ENCODE peak calls at places on chromosomes 5 and 9, in four cellular contexts. One of them, this sample, is unnamed. For H3K36me3, the result is how much of the 10 kb centered on the place peaks cover.

GRCh38 chr9:126497673-126498255 is 116.0 kb upstream of the LMX1B start:
- DNase-seq in CD4-positive, alpha-beta memory T cell: no peak
- DNase-seq in GM23338: no peak
- DNase-seq in fibroblast of lung: no peak
- DNase-seq in this sample: no peak

GRCh38 chr5:64147849-64148441 is 17.7 kb upstream of the RNF180 start:
- DNase-seq in CD4-positive, alpha-beta memory T cell: no peak
- DNase-seq in GM23338: peak
- DNase-seq in fibroblast of lung: peak
- DNase-seq in this sample: no peak

GRCh38 chr5:92544042-92544441 is 1037.0 kb downstream of the NR2F1-AS1 start:
- DNase-seq in CD4-positive, alpha-beta memory T cell: no peak
- DNase-seq in GM23338: no peak
- DNase-seq in fibroblast of lung: peak
- DNase-seq in this sample: no peak

GRCh38 chr5:92641031-92641962 is 939.7 kb downstream of the NR2F1-AS1 start:
- DNase-seq in CD4-positive, alpha-beta memory T cell: no peak
- DNase-seq in GM23338: no peak
- DNase-seq in fibroblast of lung: peak
- DNase-seq in this sample: no peak

GRCh38 chr5:77029376-77029885 is 773 bp upstream of the AGGF1 start:
- DNase-seq in CD4-positive, alpha-beta memory T cell: no peak
- DNase-seq in GM23338: no peak
- DNase-seq in fibroblast of lung: no peak
- DNase-seq in this sample: no peak

GRCh38 chr9:20066120-20066519 is 277.3 kb upstream of the SLC24A2 start:
- DNase-seq in CD4-positive, alpha-beta memory T cell: no peak
- DNase-seq in GM23338: no peak
- DNase-seq in fibroblast of lung: no peak
- DNase-seq in this sample: no peak

GRCh38 chr5:139481580-139482049 is 943 bp downstream of the STING1 start:
- DNase-seq in CD4-positive, alpha-beta memory T cell: no peak
- DNase-seq in GM23338: peak
- DNase-seq in fibroblast of lung: no peak
- DNase-seq in this sample: no peak

GRCh38 chr9:23611874-23612273 is 214.2 kb downstream of the ELAVL2 start:
- DNase-seq in CD4-positive, alpha-beta memory T cell: no peak
- DNase-seq in GM23338: no peak
- DNase-seq in fibroblast of lung: peak
- DNase-seq in this sample: no peak

GRCh38 chr5:139222346-139222745 is 24.2 kb upstream of the SIL1 start:
- DNase-seq in CD4-positive, alpha-beta memory T cell: no peak
- DNase-seq in GM23338: no peak
- DNase-seq in fibroblast of lung: no peak
- DNase-seq in this sample: no peak

GRCh38 chr9:93464395-93464794 is 11.0 kb upstream of the FAM120AOS start:
- DNase-seq in CD4-positive, alpha-beta memory T cell: no peak
- DNase-seq in GM23338: no peak
- DNase-seq in fibroblast of lung: no peak
- DNase-seq in this sample: no peak

GRCh38 chr5:141845371-141845821 is 32.8 kb downstream of the PCDH1 start:
- DNase-seq in CD4-positive, alpha-beta memory T cell: no peak
- DNase-seq in GM23338: peak
- DNase-seq in fibroblast of lung: no peak
- DNase-seq in this sample: no peak

GRCh38 chr5:111733571-111733970 is 23.4 kb downstream of the NREP start:
- DNase-seq in CD4-positive, alpha-beta memory T cell: no peak
- DNase-seq in GM23338: no peak
- DNase-seq in fibroblast of lung: no peak
- DNase-seq in this sample: no peak

GRCh38 chr5:103059525-103059924 is 60.4 kb downstream of the GIN1 start:
- DNase-seq in CD4-positive, alpha-beta memory T cell: no peak
- DNase-seq in GM23338: no peak
- DNase-seq in fibroblast of lung: no peak
- DNase-seq in this sample: no peak

GRCh38 chr9:120440791-120441190 is 139.2 kb downstream of the CDK5RAP2 start:
- DNase-seq in CD4-positive, alpha-beta memory T cell: no peak
- DNase-seq in GM23338: no peak
- DNase-seq in fibroblast of lung: no peak
- DNase-seq in this sample: no peak
- H3K36me3 ChIP-seq in CD4-positive, alpha-beta memory T cell: under half
- H3K36me3 ChIP-seq in GM23338: under half
- H3K36me3 ChIP-seq in fibroblast of lung: under half
- H3K36me3 ChIP-seq in this sample: under half

DNA sequence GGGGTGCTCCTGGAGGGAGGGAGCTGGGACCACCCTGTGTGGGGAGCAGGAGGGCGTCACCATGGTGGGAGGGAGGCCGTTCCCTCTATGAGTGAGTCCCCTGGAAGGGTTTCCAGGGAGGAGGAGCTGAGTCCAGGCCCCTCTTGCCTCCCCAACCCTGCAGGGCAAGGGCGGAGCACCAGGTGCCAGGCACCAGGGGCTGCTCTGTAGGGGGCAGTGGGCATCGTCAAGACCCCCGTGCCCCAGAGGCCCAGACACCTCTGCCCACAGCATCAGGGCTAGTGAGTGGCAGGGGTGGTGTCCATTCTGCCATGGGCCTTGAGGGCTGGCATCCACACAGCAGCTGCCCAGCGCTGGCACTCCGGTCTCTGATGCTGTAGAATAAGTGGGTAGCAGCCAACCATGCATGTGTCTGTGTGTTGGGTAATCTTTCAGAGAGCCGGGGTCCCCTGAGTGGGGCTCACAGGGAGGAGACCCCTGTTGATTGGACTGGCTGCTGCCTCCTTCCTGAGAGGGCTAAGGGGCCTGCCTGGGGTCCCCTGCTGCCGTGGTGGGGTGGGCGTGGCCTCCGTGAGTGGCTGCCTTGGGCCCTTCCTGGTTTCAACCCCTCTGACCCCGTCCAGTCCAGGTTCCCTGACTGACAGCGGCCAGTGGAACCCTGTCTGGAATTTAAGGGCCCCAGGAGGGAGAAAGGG is 72.7 kb upstream of the RNU6ATAC start:
- DNase-seq in CD4-positive, alpha-beta memory T cell: no peak
- DNase-seq in GM23338: no peak
- DNase-seq in fibroblast of lung: no peak
- DNase-seq in this sample: peak
- H3K36me3 ChIP-seq in CD4-positive, alpha-beta memory T cell: under half
- H3K36me3 ChIP-seq in GM23338: under half
- H3K36me3 ChIP-seq in fibroblast of lung: under half
- H3K36me3 ChIP-seq in this sample: under half

GRCh38 chr5:34688015-34688800 is 32.1 kb downstream of the RAI14 start:
- DNase-seq in CD4-positive, alpha-beta memory T cell: no peak
- DNase-seq in GM23338: no peak
- DNase-seq in fibroblast of lung: peak
- DNase-seq in this sample: no peak
- H3K36me3 ChIP-seq in CD4-positive, alpha-beta memory T cell: under half
- H3K36me3 ChIP-seq in GM23338: under half
- H3K36me3 ChIP-seq in fibroblast of lung: under half
- H3K36me3 ChIP-seq in this sample: under half

GRCh38 chr5:173397531-173397930 is 69.3 kb upstream of the STC2 start:
- DNase-seq in CD4-positive, alpha-beta memory T cell: no peak
- DNase-seq in GM23338: no peak
- DNase-seq in fibroblast of lung: no peak
- DNase-seq in this sample: no peak

GRCh38 chr5:173396311-173396993 is 68.2 kb upstream of the STC2 start:
- DNase-seq in CD4-positive, alpha-beta memory T cell: no peak
- DNase-seq in GM23338: peak
- DNase-seq in fibroblast of lung: no peak
- DNase-seq in this sample: no peak

GRCh38 chr5:173395933-173396308 is 67.7 kb upstream of the STC2 start:
- DNase-seq in CD4-positive, alpha-beta memory T cell: no peak
- DNase-seq in GM23338: no peak
- DNase-seq in fibroblast of lung: no peak
- DNase-seq in this sample: no peak

GRCh38 chr5:173395257-173395932 is 67.2 kb upstream of the STC2 start:
- DNase-seq in CD4-positive, alpha-beta memory T cell: no peak
- DNase-seq in GM23338: peak
- DNase-seq in fibroblast of lung: peak
- DNase-seq in this sample: no peak

GRCh38 chr5:173399846-173400245 is 71.6 kb upstream of the STC2 start:
- DNase-seq in CD4-positive, alpha-beta memory T cell: no peak
- DNase-seq in GM23338: no peak
- DNase-seq in fibroblast of lung: no peak
- DNase-seq in this sample: no peak
- H3K36me3 ChIP-seq in CD4-positive, alpha-beta memory T cell: under half
- H3K36me3 ChIP-seq in GM23338: under half
- H3K36me3 ChIP-seq in fibroblast of lung: under half
- H3K36me3 ChIP-seq in this sample: under half

GRCh38 chr9:134433909-134434895 is 107.9 kb downstream of the RXRA start:
- DNase-seq in CD4-positive, alpha-beta memory T cell: no peak
- DNase-seq in GM23338: no peak
- DNase-seq in fibroblast of lung: peak
- DNase-seq in this sample: no peak

GRCh38 chr9:134435527-134436355 is 109.5 kb downstream of the RXRA start:
- DNase-seq in CD4-positive, alpha-beta memory T cell: no peak
- DNase-seq in GM23338: no peak
- DNase-seq in fibroblast of lung: no peak
- DNase-seq in this sample: no peak

GRCh38 chr9:134433101-134433500 is 106.8 kb downstream of the RXRA start:
- DNase-seq in CD4-positive, alpha-beta memory T cell: no peak
- DNase-seq in GM23338: no peak
- DNase-seq in fibroblast of lung: peak
- DNase-seq in this sample: no peak

GRCh38 chr9:134436356-134436717 is 110.1 kb downstream of the RXRA start:
- DNase-seq in CD4-positive, alpha-beta memory T cell: no peak
- DNase-seq in GM23338: no peak
- DNase-seq in fibroblast of lung: no peak
- DNase-seq in this sample: no peak

DNA sequence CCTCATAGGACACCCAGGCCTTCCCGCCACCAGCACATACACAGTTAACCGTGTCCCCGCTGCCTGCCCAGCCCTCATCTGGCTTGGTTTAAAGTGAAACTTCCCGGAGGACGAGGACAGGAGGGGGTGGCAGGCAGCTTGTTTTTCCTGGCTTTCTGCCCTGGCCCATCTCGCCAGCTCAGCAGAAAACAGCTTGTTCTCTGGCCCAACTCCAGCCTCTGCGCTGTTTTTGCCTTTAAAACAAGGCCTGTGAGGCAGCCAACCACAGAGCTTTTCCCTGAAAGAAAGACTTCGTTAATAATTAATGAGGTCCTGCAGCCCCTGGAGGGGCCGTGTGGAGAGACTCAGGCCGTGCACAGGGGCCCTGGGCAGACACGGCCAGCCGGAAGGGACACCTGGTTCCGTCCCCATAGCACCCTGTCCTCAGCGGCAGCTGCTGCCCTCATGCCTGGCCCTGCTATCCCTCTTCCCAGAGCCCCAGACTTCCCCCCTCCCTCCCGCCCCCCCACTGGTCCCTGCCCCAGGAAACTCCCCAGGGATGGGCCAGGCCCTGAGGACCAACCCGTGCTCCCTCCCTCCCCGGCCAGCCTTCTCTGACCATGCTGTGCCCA is 108.7 kb downstream of the RXRA start:
- DNase-seq in CD4-positive, alpha-beta memory T cell: no peak
- DNase-seq in GM23338: no peak
- DNase-seq in fibroblast of lung: peak
- DNase-seq in this sample: no peak
- H3K36me3 ChIP-seq in CD4-positive, alpha-beta memory T cell: under half
- H3K36me3 ChIP-seq in GM23338: under half
- H3K36me3 ChIP-seq in fibroblast of lung: under half
- H3K36me3 ChIP-seq in this sample: under half

DNA sequence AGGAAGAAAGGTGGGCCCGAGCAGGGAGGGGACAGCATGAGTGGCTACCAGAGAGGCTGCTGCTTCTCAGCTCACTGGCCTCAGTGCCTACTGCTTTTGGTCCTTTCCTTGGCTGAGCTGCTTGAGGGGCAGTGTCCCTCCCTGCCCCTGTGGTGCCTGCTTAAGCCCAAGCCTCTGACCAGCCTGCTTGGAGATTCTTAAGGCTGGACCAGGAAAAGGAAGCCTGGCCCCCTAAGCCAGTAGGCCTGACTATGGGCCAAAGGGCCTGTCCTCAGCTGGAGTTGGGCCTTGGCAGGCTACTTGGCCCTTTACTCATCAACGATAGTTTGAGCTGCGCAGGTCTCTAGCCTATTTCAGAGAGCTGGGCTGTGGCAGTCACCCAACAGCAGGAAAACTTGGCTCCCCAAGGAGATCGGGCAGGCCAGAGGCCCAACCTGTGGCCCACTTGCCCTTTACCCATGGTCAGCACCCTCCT is 24.9 kb downstream of the TCF7 start:
- DNase-seq in CD4-positive, alpha-beta memory T cell: no peak
- DNase-seq in GM23338: no peak
- DNase-seq in fibroblast of lung: no peak
- DNase-seq in this sample: peak
- H3K36me3 ChIP-seq in CD4-positive, alpha-beta memory T cell: half or more
- H3K36me3 ChIP-seq in GM23338: under half
- H3K36me3 ChIP-seq in fibroblast of lung: under half
- H3K36me3 ChIP-seq in this sample: half or more

GRCh38 chr5:160423025-160423554 is 1.4 kb downstream of the PTTG1 start:
- DNase-seq in CD4-positive, alpha-beta memory T cell: peak
- DNase-seq in GM23338: no peak
- DNase-seq in fibroblast of lung: no peak
- DNase-seq in this sample: no peak

GRCh38 chr5:160432815-160433214 is 11.2 kb downstream of the PTTG1 start:
- DNase-seq in CD4-positive, alpha-beta memory T cell: no peak
- DNase-seq in GM23338: no peak
- DNase-seq in fibroblast of lung: no peak
- DNase-seq in this sample: no peak

GRCh38 chr5:160432188-160432587 is 10.5 kb downstream of the PTTG1 start:
- DNase-seq in CD4-positive, alpha-beta memory T cell: no peak
- DNase-seq in GM23338: no peak
- DNase-seq in fibroblast of lung: no peak
- DNase-seq in this sample: no peak

GRCh38 chr5:160421625-160422258 is at the start of gene PTTG1:
- DNase-seq in CD4-positive, alpha-beta memory T cell: peak
- DNase-seq in GM23338: peak
- DNase-seq in fibroblast of lung: peak
- DNase-seq in this sample: peak

DNA sequence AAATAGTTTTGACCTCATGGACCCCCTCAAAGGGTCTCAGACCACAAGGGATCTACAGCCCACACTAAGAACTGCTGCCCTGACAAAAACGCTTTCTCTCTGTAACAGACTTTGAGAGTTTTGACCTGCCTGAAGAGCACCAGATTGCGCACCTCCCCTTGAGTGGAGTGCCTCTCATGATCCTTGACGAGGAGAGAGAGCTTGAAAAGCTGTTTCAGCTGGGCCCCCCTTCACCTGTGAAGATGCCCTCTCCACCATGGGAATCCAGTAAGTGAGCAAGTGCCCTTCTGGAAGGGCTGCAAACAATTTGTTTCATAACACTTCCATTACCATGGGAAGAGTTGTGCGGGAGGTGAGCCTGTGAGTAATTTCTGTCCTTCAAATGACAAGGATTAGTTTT is 6.0 kb downstream of the PTTG1 start:
- DNase-seq in CD4-positive, alpha-beta memory T cell: no peak
- DNase-seq in GM23338: no peak
- DNase-seq in fibroblast of lung: no peak
- DNase-seq in this sample: no peak
- H3K36me3 ChIP-seq in CD4-positive, alpha-beta memory T cell: under half
- H3K36me3 ChIP-seq in GM23338: half or more
- H3K36me3 ChIP-seq in fibroblast of lung: under half
- H3K36me3 ChIP-seq in this sample: under half

GRCh38 chr9:133050142-133050541 is 11.6 kb upstream of the CEL start:
- DNase-seq in CD4-positive, alpha-beta memory T cell: no peak
- DNase-seq in GM23338: no peak
- DNase-seq in fibroblast of lung: peak
- DNase-seq in this sample: no peak
- H3K36me3 ChIP-seq in CD4-positive, alpha-beta memory T cell: half or more
- H3K36me3 ChIP-seq in GM23338: under half
- H3K36me3 ChIP-seq in fibroblast of lung: under half
- H3K36me3 ChIP-seq in this sample: under half

GRCh38 chr9:69975681-69976080 is 68.0 kb upstream of the MAMDC2 start:
- DNase-seq in CD4-positive, alpha-beta memory T cell: no peak
- DNase-seq in GM23338: no peak
- DNase-seq in fibroblast of lung: peak
- DNase-seq in this sample: no peak
- H3K36me3 ChIP-seq in CD4-positive, alpha-beta memory T cell: under half
- H3K36me3 ChIP-seq in GM23338: under half
- H3K36me3 ChIP-seq in fibroblast of lung: under half
- H3K36me3 ChIP-seq in this sample: under half